ENCODE peak calls at places on chromosomes 7 and 10, in five cellular contexts. X is lower leg skin, A is PC-3, W is IMR-90, I is ascending aorta. H is an unnamed sample.

GRCh38 chr7:138575897-138576428 is 115.9 kb downstream of the TRIM24 start:
- DNase-seq in I (no peak), A (no peak), X (no peak), W (no peak), H (no peak)

GRCh38 chr10:29858352-29859267 is 200.8 kb downstream of the JCAD start:
- DNase-seq in I (peak), A (peak), X (no peak), W (peak), H (no peak)

GRCh38 chr7:44286182-44286617 is 39.2 kb downstream of the CAMK2B start:
- DNase-seq in A (no peak), W (no peak), X (no peak), I (peak), H (no peak)

GRCh38 chr10:61897671-61898434 is 3.6 kb upstream of the ARID5B start:
- DNase-seq in W (peak), X (peak), I (peak), A (peak), H (no peak)

GRCh38 chr10:29687411-29688160 is 52.8 kb upstream of the SVIL start:
- DNase-seq in I (no peak), X (no peak), W (peak), A (no peak), H (no peak)

GRCh38 chr10:31578181-31578852 is 259.3 kb downstream of the ZEB1 start:
- DNase-seq in A (no peak), W (no peak), X (no peak), I (no peak), H (no peak)

GRCh38 chr7:1957471-1958225 is 275.1 kb downstream of the MAD1L1 start:
- DNase-seq in A (no peak), I (no peak), W (no peak), X (no peak), H (no peak)

GRCh38 chr7:17239046-17239445 is 59.4 kb upstream of the AHR start:
- DNase-seq in W (no peak), I (no peak), A (peak), X (no peak), H (no peak)

GRCh38 chr7:151000886-151001495 is 10.2 kb downstream of the NOS3 start:
- DNase-seq in X (no peak), A (no peak), W (no peak), I (no peak), H (no peak)

GRCh38 chr10:12797471-12798262 is 203.8 kb downstream of the CCDC3 start:
- DNase-seq in W (peak), I (no peak), X (no peak), A (no peak), H (no peak)

GRCh38 chr7:47458057-47458456 is 123.9 kb downstream of the TNS3 start:
- DNase-seq in I (peak), W (peak), X (peak), A (peak), H (no peak)

GRCh38 chr7:137986252-137987010 is 15.5 kb downstream of the CREB3L2 start:
- DNase-seq in W (peak), A (no peak), I (no peak), X (no peak), H (no peak)

GRCh38 chr7:303425-303824 is 13.5 kb downstream of the FOXL3 start:
- DNase-seq in W (no peak), A (no peak), X (no peak), I (no peak), H (no peak)

GRCh38 chr7:80681272-80681885 is 42.9 kb downstream of the CD36 start:
- DNase-seq in X (no peak), I (no peak), A (peak), W (peak), H (no peak)

GRCh38 chr10:102996876-102997275 is 78.8 kb downstream of the CNNM2 start:
- DNase-seq in A (no peak), I (no peak), X (no peak), W (no peak), H (no peak)

GRCh38 chr10:28217848-28218247 is 85.0 kb downstream of the MPP7 start:
- DNase-seq in A (peak), W (peak), X (no peak), I (no peak), H (no peak)

GRCh38 chr7:67821116-67821515 is 824.5 kb downstream of the TYW1 start:
- DNase-seq in A (no peak), I (no peak), X (no peak), W (no peak), H (no peak)

GRCh38 chr7:137000621-137001020 is 132.2 kb downstream of the CHRM2 start:
- DNase-seq in X (no peak), I (no peak), A (peak), W (no peak), H (no peak)

GRCh38 chr10:20276127-20276979 is 460.1 kb downstream of the PLXDC2 start:
- DNase-seq in W (no peak), I (no peak), X (no peak), A (peak), H (no peak)

GRCh38 chr7:107687656-107688055 is 27.0 kb downstream of the SLC26A4 start:
- DNase-seq in I (no peak), W (peak), A (peak), X (no peak), H (no peak)

GRCh38 chr7:81690251-81690650 is 79.6 kb downstream of the HGF start:
- DNase-seq in A (peak), I (no peak), W (no peak), X (peak), H (no peak)

GRCh38 chr10:112389147-112389822 is 15.4 kb downstream of the ACSL5 start:
- DNase-seq in I (no peak), W (peak), A (peak), X (peak), H (no peak)

GRCh38 chr7:43198599-43199090 is 86.2 kb downstream of the HECW1 start:
- DNase-seq in X (no peak), A (no peak), W (no peak), I (no peak), H (no peak)

GRCh38 chr7:25995893-25996529 is 156.0 kb upstream of the NFE2L3 start:
- DNase-seq in W (no peak), A (no peak), X (no peak), I (no peak), H (no peak)

GRCh38 chr7:157952050-157952667 is 615.4 kb downstream of the DNAJB6 start:
- DNase-seq in A (no peak), W (no peak), X (no peak), I (no peak), H (no peak)

GRCh38 chr7:1819258-1819841 is 149.3 kb downstream of the ELFN1 start:
- DNase-seq in X (no peak), I (no peak), A (no peak), W (no peak), H (no peak)

GRCh38 chr10:47322300-47323061 is at the start of gene GDF2:
- DNase-seq in X (no peak), A (no peak), I (peak), W (no peak), H (no peak)

GRCh38 chr10:35574924-35575352 is 30.2 kb upstream of the GJD4 start:
- DNase-seq in X (no peak), I (no peak), W (peak), A (peak), H (no peak)

GRCh38 chr10:43867667-43868361 is 219.1 kb upstream of the ZNF32 start:
- DNase-seq in X (no peak), A (peak), W (peak), I (no peak), H (no peak)

GRCh38 chr10:344582-345200 is 209.4 kb downstream of the ZMYND11 start:
- DNase-seq in A (no peak), X (no peak), I (no peak), W (no peak), H (no peak)

DNA sequence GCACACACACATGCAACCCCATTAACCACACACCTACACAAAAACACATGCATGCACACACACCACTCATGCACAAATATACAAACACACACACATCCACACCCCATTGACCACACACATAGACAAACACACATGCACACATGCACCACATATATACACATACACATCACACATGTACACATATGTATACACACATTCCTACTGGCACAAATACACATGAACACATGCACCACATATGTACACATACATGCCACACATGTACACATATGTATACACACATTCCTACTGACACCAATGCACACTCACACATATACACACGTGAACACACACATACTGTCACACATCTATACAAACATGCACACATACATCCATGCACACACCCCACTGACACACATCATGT is 212.5 kb upstream of the PPP2R2D start:
- DNase-seq in I (no peak), A (no peak), X (no peak), W (no peak), H (no peak)
- TF ChIP-seq CTCF in I (no peak), A (no peak), X (no peak), W (no peak), H (no peak)

GRCh38 chr7:155804897-155805825 is 7.1 kb downstream of the SHH start:
- DNase-seq in I (no peak), W (peak), X (no peak), A (peak), H (no peak)

GRCh38 chr7:155802906-155803417 is 9.3 kb downstream of the SHH start:
- DNase-seq in A (no peak), W (no peak), I (no peak), X (no peak), H (no peak)

GRCh38 chr7:155804431-155804831 is 7.8 kb downstream of the SHH start:
- DNase-seq in W (no peak), I (no peak), A (no peak), X (no peak), H (no peak)

GRCh38 chr7:155802291-155802690 is 10.0 kb downstream of the SHH start:
- DNase-seq in A (no peak), I (no peak), W (no peak), X (no peak), H (no peak)

GRCh38 chr7:155803418-155804376 is 8.6 kb downstream of the SHH start:
- DNase-seq in A (peak), W (no peak), I (no peak), X (no peak), H (no peak)
- H3K4me3 ChIP-seq in A (peak), W (peak), I (peak), X (no peak), H (no peak)

GRCh38 chr7:108805808-108806397 is 236.2 kb downstream of the DNAJB9 start:
- DNase-seq in X (no peak), I (no peak), A (peak), W (peak), H (no peak)
- TF ChIP-seq CTCF in X (no peak), I (no peak), A (peak), W (no peak), H (peak)

GRCh38 chr10:117240730-117241529 is at the start of gene SLC18A2:
- DNase-seq in I (no peak), A (no peak), W (no peak), X (no peak), H (no peak)
- H3K4me3 ChIP-seq in I (no peak), A (peak), W (no peak), X (no peak), H (no peak)

GRCh38 chr10:111204880-111205279 is 128.1 kb downstream of the ADRA2A start:
- DNase-seq in W (no peak), A (no peak), X (no peak), I (no peak), H (no peak)

GRCh38 chr10:111206521-111206920 is 129.7 kb downstream of the ADRA2A start:
- DNase-seq in I (no peak), A (no peak), W (no peak), X (no peak), H (no peak)

GRCh38 chr10:111208951-111209350 is 132.1 kb downstream of the ADRA2A start:
- DNase-seq in I (no peak), X (no peak), A (no peak), W (no peak), H (no peak)

GRCh38 chr10:111209666-111210065 is 132.8 kb downstream of the ADRA2A start:
- DNase-seq in X (no peak), W (no peak), I (no peak), A (no peak), H (no peak)

GRCh38 chr10:111207525-111207924 is 130.7 kb downstream of the ADRA2A start:
- DNase-seq in I (no peak), A (no peak), W (no peak), X (no peak), H (no peak)
- TF ChIP-seq CTCF in I (no peak), A (no peak), W (peak), X (no peak), H (peak)

DNA sequence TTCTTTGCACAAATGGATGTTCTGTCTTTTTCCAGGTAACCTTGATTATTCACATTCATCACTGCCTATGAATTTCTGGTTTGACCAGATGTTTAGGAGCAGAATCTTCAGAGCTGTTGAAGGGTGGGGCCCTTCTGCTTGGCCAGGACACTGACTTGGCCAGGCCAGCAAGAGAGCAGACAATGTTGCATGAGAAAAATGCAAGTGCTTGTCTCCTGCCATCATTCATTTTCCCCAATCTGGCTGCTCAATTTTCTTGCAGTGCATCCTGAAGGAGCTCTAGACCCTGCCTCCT is 1.6 kb upstream of the BLNK start:
- DNase-seq in W (no peak), A (no peak), X (no peak), I (no peak), H (no peak)
- H3K4me3 ChIP-seq in W (no peak), A (no peak), X (no peak), I (no peak), H (peak)

GRCh38 chr10:54002077-54002476 is 799.0 kb downstream of the PCDH15 start:
- DNase-seq in X (no peak), W (no peak), A (no peak), I (no peak), H (no peak)

DNA sequence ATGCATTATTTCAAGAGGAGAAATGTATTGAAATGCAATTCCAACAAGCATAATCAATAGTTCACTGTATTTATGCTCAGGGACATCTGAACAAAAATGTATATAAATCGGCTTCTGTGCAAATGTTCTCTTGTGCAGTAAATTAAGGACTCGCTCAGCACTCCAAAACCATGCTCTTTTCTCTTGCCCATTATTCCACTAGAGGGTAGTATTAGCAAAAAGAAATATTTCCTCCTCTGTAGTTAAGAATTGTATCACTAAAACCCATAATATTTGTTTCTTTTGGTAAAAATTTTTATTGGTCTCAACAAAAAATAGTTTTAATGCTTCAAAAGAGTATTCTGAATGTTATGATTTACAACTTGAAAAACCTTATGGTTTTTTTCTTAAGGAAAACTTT is 803.1 kb downstream of the PCDH15 start:
- DNase-seq in X (no peak), I (no peak), A (peak), W (no peak), H (no peak)
- TF ChIP-seq CTCF in X (no peak), I (no peak), A (peak), W (no peak), H (no peak)

H was measured in GM12864.